ENCODE peak calls at places on chromosome 6, in four cellular contexts. One of them, this sample, is unnamed.
A peak's percentile ranks its signal among the peaks of the same experiment; 100 is the strongest.

GRCh38 chr6:117167520-117168271 is 97.7 kb upstream of the VGLL2 start:
- DNase-seq in A549: no peak
- DNase-seq in breast epithelium: peak; percentile 54
- DNase-seq in progenitor cell of endocrine pancreas: no peak
- DNase-seq in this sample: no peak

GRCh38 chr6:26272171-26272631 is 92.8 kb upstream of the BTN3A2 start:
- DNase-seq in progenitor cell of endocrine pancreas: peak; percentile 58
- DNase-seq in breast epithelium: peak; percentile 55
- DNase-seq in A549: no peak
- DNase-seq in this sample: no peak

GRCh38 chr6:78525961-78526360 is 341.4 kb upstream of the IRAK1BP1 start:
- DNase-seq in A549: no peak
- DNase-seq in breast epithelium: no peak
- DNase-seq in progenitor cell of endocrine pancreas: no peak
- DNase-seq in this sample: no peak

GRCh38 chr6:87763901-87764300 is 61.9 kb upstream of the AKIRIN2 start:
- DNase-seq in progenitor cell of endocrine pancreas: no peak
- DNase-seq in A549: no peak
- DNase-seq in breast epithelium: no peak
- DNase-seq in this sample: no peak

GRCh38 chr6:77467038-77467437 is 3.7 kb upstream of the HTR1B start:
- DNase-seq in A549: no peak
- DNase-seq in breast epithelium: no peak
- DNase-seq in progenitor cell of endocrine pancreas: no peak
- DNase-seq in this sample: no peak

GRCh38 chr6:42259841-42260395 is 42.3 kb upstream of the MRPS10 start:
- DNase-seq in progenitor cell of endocrine pancreas: no peak
- DNase-seq in breast epithelium: no peak
- DNase-seq in A549: no peak
- DNase-seq in this sample: no peak

GRCh38 chr6:48777411-48777810 is 666.4 kb upstream of the PTCHD4 start:
- DNase-seq in breast epithelium: no peak
- DNase-seq in progenitor cell of endocrine pancreas: no peak
- DNase-seq in A549: no peak
- DNase-seq in this sample: no peak

GRCh38 chr6:43355862-43356590 is 13.4 kb downstream of the ZNF318 start:
- DNase-seq in breast epithelium: no peak
- DNase-seq in progenitor cell of endocrine pancreas: no peak
- DNase-seq in A549: peak; percentile 7
- DNase-seq in this sample: no peak

GRCh38 chr6:109783245-109783990 is 92.3 kb downstream of the FIG4 start:
- DNase-seq in breast epithelium: no peak
- DNase-seq in A549: no peak
- DNase-seq in progenitor cell of endocrine pancreas: no peak
- DNase-seq in this sample: no peak

GRCh38 chr6:119126140-119126539 is 47.7 kb upstream of the FAM184A start:
- DNase-seq in progenitor cell of endocrine pancreas: no peak
- DNase-seq in breast epithelium: no peak
- DNase-seq in A549: no peak
- DNase-seq in this sample: no peak

GRCh38 chr6:35603326-35604202 is 85.2 kb downstream of the FKBP5 start:
- DNase-seq in A549: no peak
- DNase-seq in breast epithelium: no peak
- DNase-seq in progenitor cell of endocrine pancreas: no peak
- DNase-seq in this sample: no peak

GRCh38 chr6:112416885-112417284 is 69.8 kb downstream of the RFPL4B start:
- DNase-seq in A549: no peak
- DNase-seq in progenitor cell of endocrine pancreas: no peak
- DNase-seq in breast epithelium: peak; percentile 88
- DNase-seq in this sample: no peak

GRCh38 chr6:138089325-138089724 is 17.9 kb downstream of the PERP start:
- DNase-seq in breast epithelium: no peak
- DNase-seq in A549: no peak
- DNase-seq in progenitor cell of endocrine pancreas: no peak
- DNase-seq in this sample: no peak

GRCh38 chr6:119303164-119303887 is 46.2 kb downstream of the MAN1A1 start:
- DNase-seq in progenitor cell of endocrine pancreas: no peak
- DNase-seq in breast epithelium: no peak
- DNase-seq in A549: no peak
- DNase-seq in this sample: no peak

GRCh38 chr6:28940294-28940858 is 16.6 kb upstream of the TRIM27 start:
- DNase-seq in A549: no peak
- DNase-seq in breast epithelium: peak; percentile 73
- DNase-seq in progenitor cell of endocrine pancreas: no peak
- DNase-seq in this sample: peak; percentile 31

GRCh38 chr6:42704251-42704936 is 18.0 kb downstream of the PRPH2 start:
- DNase-seq in breast epithelium: no peak
- DNase-seq in progenitor cell of endocrine pancreas: no peak
- DNase-seq in A549: no peak
- DNase-seq in this sample: no peak

GRCh38 chr6:135938588-135939215 is 87.2 kb downstream of the PDE7B start:
- DNase-seq in breast epithelium: no peak
- DNase-seq in progenitor cell of endocrine pancreas: no peak
- DNase-seq in A549: no peak
- DNase-seq in this sample: no peak

GRCh38 chr6:137927777-137928218 is 60.7 kb downstream of the TNFAIP3 start:
- DNase-seq in A549: no peak
- DNase-seq in breast epithelium: no peak
- DNase-seq in progenitor cell of endocrine pancreas: no peak
- DNase-seq in this sample: no peak

GRCh38 chr6:42365021-42365420 is 86.7 kb downstream of the TRERF1 start:
- DNase-seq in breast epithelium: no peak
- DNase-seq in progenitor cell of endocrine pancreas: no peak
- DNase-seq in A549: no peak
- DNase-seq in this sample: no peak

GRCh38 chr6:169903122-169903521 is 151.7 kb downstream of the ERMARD start:
- DNase-seq in A549: no peak
- DNase-seq in progenitor cell of endocrine pancreas: no peak
- DNase-seq in breast epithelium: no peak
- DNase-seq in this sample: no peak

GRCh38 chr6:71246596-71246995 is 42.0 kb upstream of the OGFRL1 start:
- DNase-seq in A549: no peak
- DNase-seq in breast epithelium: no peak
- DNase-seq in progenitor cell of endocrine pancreas: no peak
- DNase-seq in this sample: no peak

GRCh38 chr6:24935753-24936152 is at the start of gene RIPOR2:
- DNase-seq in breast epithelium: no peak
- DNase-seq in progenitor cell of endocrine pancreas: no peak
- DNase-seq in A549: no peak
- DNase-seq in this sample: no peak

GRCh38 chr6:69422474-69422873 is 374.3 kb downstream of the LMBRD1 start:
- DNase-seq in A549: no peak
- DNase-seq in breast epithelium: no peak
- DNase-seq in progenitor cell of endocrine pancreas: no peak
- DNase-seq in this sample: no peak

GRCh38 chr6:106628658-106629102 is 618 bp downstream of the RTN4IP1 start:
- DNase-seq in A549: no peak
- DNase-seq in progenitor cell of endocrine pancreas: no peak
- DNase-seq in breast epithelium: no peak
- DNase-seq in this sample: no peak

GRCh38 chr6:76593668-76594067 is 521.2 kb upstream of the IMPG1 start:
- DNase-seq in progenitor cell of endocrine pancreas: no peak
- DNase-seq in breast epithelium: no peak
- DNase-seq in A549: no peak
- DNase-seq in this sample: no peak

GRCh38 chr6:30447237-30447636 is 42.1 kb upstream of the HLA-E start:
- DNase-seq in breast epithelium: no peak
- DNase-seq in A549: peak; percentile 32
- DNase-seq in progenitor cell of endocrine pancreas: no peak
- DNase-seq in this sample: no peak

GRCh38 chr6:143514996-143515760 is 3.7 kb upstream of the FUCA2 start:
- DNase-seq in progenitor cell of endocrine pancreas: no peak
- DNase-seq in breast epithelium: no peak
- DNase-seq in A549: no peak
- DNase-seq in this sample: no peak

GRCh38 chr6:15575357-15576037 is 87.3 kb downstream of the DTNBP1 start:
- DNase-seq in A549: no peak
- DNase-seq in progenitor cell of endocrine pancreas: no peak
- DNase-seq in breast epithelium: no peak
- DNase-seq in this sample: no peak

GRCh38 chr6:52285174-52286068 is 879 bp upstream of the MCM3 start:
- DNase-seq in breast epithelium: no peak
- DNase-seq in progenitor cell of endocrine pancreas: no peak
- DNase-seq in A549: no peak
- DNase-seq in this sample: no peak

GRCh38 chr6:26240981-26241770 is 123.8 kb upstream of the BTN3A2 start:
- DNase-seq in breast epithelium: no peak
- DNase-seq in progenitor cell of endocrine pancreas: no peak
- DNase-seq in A549: no peak
- DNase-seq in this sample: no peak

GRCh38 chr6:31690231-31691077 is 9.6 kb upstream of the LY6G5C start:
- DNase-seq in A549: no peak
- DNase-seq in progenitor cell of endocrine pancreas: no peak
- DNase-seq in breast epithelium: no peak
- DNase-seq in this sample: no peak

GRCh38 chr6:111269401-111269970 is 182.2 kb downstream of the SLC16A10 start:
- DNase-seq in A549: no peak
- DNase-seq in breast epithelium: no peak
- DNase-seq in progenitor cell of endocrine pancreas: no peak
- DNase-seq in this sample: no peak

GRCh38 chr6:118639054-118639964 is 12.1 kb downstream of the CEP85L start:
- DNase-seq in progenitor cell of endocrine pancreas: no peak
- DNase-seq in breast epithelium: no peak
- DNase-seq in A549: no peak
- DNase-seq in this sample: no peak

GRCh38 chr6:35230950-35231349 is 17.2 kb downstream of the SCUBE3 start:
- DNase-seq in A549: no peak
- DNase-seq in progenitor cell of endocrine pancreas: no peak
- DNase-seq in breast epithelium: no peak
- DNase-seq in this sample: no peak

GRCh38 chr6:155352812-155353211 is 38.5 kb upstream of the TFB1M start:
- DNase-seq in breast epithelium: no peak
- DNase-seq in progenitor cell of endocrine pancreas: no peak
- DNase-seq in A549: no peak
- DNase-seq in this sample: no peak

GRCh38 chr6:15023448-15023847 is 222.4 kb upstream of the JARID2 start:
- DNase-seq in A549: no peak
- DNase-seq in progenitor cell of endocrine pancreas: no peak
- DNase-seq in breast epithelium: no peak
- DNase-seq in this sample: no peak

GRCh38 chr6:142374090-142374783 is 72.4 kb downstream of the ADGRG6 start:
- DNase-seq in breast epithelium: no peak
- DNase-seq in A549: no peak
- DNase-seq in progenitor cell of endocrine pancreas: no peak
- DNase-seq in this sample: no peak

GRCh38 chr6:148874698-148875293 is 128.0 kb downstream of the UST start:
- DNase-seq in A549: no peak
- DNase-seq in breast epithelium: no peak
- DNase-seq in progenitor cell of endocrine pancreas: no peak
- DNase-seq in this sample: no peak

GRCh38 chr6:3706547-3707467 is 44.7 kb downstream of the PXDC1 start:
- DNase-seq in breast epithelium: no peak
- DNase-seq in A549: no peak
- DNase-seq in progenitor cell of endocrine pancreas: no peak
- DNase-seq in this sample: no peak
- TF ChIP-seq CTCF in breast epithelium: no peak
- TF ChIP-seq CTCF in A549: no peak
- TF ChIP-seq CTCF in progenitor cell of endocrine pancreas: no peak
- TF ChIP-seq CTCF in this sample: no peak

DNA sequence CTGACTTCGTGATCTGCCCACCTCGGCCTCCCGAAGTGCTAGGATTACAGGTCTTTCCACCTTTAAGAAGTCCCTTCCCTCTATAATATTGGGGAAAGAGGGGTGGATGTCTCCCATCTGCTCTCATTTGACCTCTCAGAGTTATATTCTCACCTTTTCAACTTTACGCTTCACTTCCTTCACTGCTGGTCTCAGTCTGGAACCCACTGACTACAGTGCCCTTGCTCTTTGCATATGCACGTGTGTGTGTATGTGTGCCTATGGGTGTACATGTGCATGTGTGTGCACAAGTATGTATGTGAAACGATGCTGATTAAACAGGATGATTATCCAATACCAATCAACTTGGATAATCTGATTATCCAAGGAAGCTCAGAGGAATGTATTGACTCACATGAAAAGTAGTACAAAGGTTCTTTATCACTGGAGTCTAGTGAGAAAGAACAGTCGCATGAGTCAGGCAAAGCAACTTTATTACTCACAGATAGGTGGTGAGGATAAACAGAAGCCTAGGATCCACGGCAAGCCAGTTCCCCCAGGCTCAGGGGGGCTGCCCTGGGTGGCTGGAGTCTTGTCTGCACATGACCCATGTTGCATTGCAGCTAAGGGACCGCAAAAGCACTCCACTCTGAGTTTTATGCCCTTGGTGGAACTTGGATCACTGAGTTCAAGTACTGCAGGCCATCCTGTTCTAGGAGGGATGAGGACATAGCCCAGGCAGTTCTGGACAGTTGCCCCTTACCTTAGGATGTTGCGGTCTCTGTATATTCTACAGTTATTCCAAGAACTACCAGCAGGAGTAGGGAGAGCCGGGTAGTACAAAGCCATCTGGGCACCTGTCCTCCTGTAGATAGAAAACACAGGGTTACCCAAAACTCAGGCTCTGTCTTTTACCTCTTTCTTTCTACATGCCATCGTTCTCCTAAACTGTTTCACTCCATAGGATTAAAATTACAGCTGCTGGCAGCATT is 50.9 kb downstream of the SNRNP48 start:
- DNase-seq in A549: peak; percentile 25
- DNase-seq in progenitor cell of endocrine pancreas: no peak
- DNase-seq in breast epithelium: no peak
- DNase-seq in this sample: no peak
- TF ChIP-seq CTCF in A549: no peak
- TF ChIP-seq CTCF in progenitor cell of endocrine pancreas: no peak
- TF ChIP-seq CTCF in breast epithelium: no peak
- TF ChIP-seq CTCF in this sample: no peak

DNA sequence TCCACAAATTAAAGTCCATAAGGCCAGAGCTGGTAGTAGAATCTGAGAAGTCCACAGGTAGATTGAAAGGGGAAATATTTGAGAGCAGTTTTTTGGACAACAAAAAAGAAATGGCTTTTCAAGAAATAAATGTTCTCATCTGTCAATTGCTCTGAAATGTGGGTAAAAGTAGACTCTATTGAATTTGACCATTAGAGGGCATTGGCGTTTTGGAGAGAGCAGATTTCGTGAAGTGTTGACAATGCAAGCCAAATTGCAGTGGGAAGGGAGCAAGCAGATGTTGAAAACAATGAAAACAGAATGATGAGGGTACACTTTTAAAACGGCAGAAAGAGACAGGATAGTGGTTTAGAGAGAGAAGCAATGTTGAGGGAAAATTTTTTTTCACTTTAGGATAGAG is 149.1 kb upstream of the FAM83B start:
- DNase-seq in A549: no peak
- DNase-seq in breast epithelium: no peak
- DNase-seq in progenitor cell of endocrine pancreas: no peak
- DNase-seq in this sample: no peak
- TF ChIP-seq CTCF in A549: peak; percentile 23
- TF ChIP-seq CTCF in breast epithelium: peak; percentile 9
- TF ChIP-seq CTCF in progenitor cell of endocrine pancreas: peak; percentile 24
- TF ChIP-seq CTCF in this sample: no peak

GRCh38 chr6:40912158-40912946 is 126.7 kb downstream of the UNC5CL start:
- DNase-seq in progenitor cell of endocrine pancreas: no peak
- DNase-seq in breast epithelium: peak; percentile 55
- DNase-seq in A549: peak; percentile 26
- DNase-seq in this sample: no peak
- TF ChIP-seq CTCF in progenitor cell of endocrine pancreas: peak; percentile 64
- TF ChIP-seq CTCF in breast epithelium: peak; percentile 72
- TF ChIP-seq CTCF in A549: peak; percentile 57
- TF ChIP-seq CTCF in this sample: no peak

This sample was measured in omental fat pad.